ENCODE peak calls at places on chromosomes 11 and 22, in nine cellular contexts. J is fibroblast of gingiva; N is HEK293T; K is HT1080; L is activated CD4-positive, alpha-beta T cell treated with anti-CD3 and anti-CD28 coated beads for 24 hours; D is retina; V is heart right ventricle; P is GM06990; O is adrenal gland. E is an unnamed sample.

GRCh38 chr11:16322190-16322589 is 34.2 kb downstream of the SOX6 start:
- DNase-seq in J (no peak), N (no peak), K (no peak), L (no peak), D (no peak), V (no peak), P (no peak), O (no peak), E (no peak)

GRCh38 chr11:132187814-132188213 is 817.4 kb downstream of the NTM start:
- DNase-seq in J (peak), N (no peak), K (no peak), L (no peak), D (no peak), V (no peak), P (no peak), O (no peak), E (no peak)

GRCh38 chr22:16824718-16825687 is at the start of gene XKR3:
- DNase-seq in J (no peak), N (no peak), K (peak), L (no peak), D (no peak), V (no peak), P (no peak), O (no peak), E (no peak)

GRCh38 chr22:45731041-45731797 is 59.6 kb downstream of the ATXN10 start:
- DNase-seq in J (no peak), N (no peak), K (peak), L (no peak), D (no peak), V (no peak), P (no peak), O (no peak), E (no peak)

GRCh38 chr11:28228196-28228595 is 120.0 kb downstream of the METTL15 start:
- DNase-seq in J (peak), N (no peak), K (peak), L (no peak), D (no peak), V (no peak), P (no peak), O (no peak), E (no peak)

GRCh38 chr11:61480936-61481335 is 27.6 kb upstream of the LRRC10B start:
- DNase-seq in J (no peak), N (peak), K (peak), L (no peak), D (peak), V (no peak), P (no peak), O (no peak), E (no peak)

GRCh38 chr11:121611242-121611641 is 158.5 kb upstream of the SORL1-AS1 start:
- DNase-seq in J (no peak), N (no peak), K (no peak), L (no peak), D (no peak), V (no peak), P (no peak), O (no peak), E (no peak)

GRCh38 chr22:38706101-38706884 is 549 bp downstream of the GTPBP1 start:
- DNase-seq in J (peak), N (peak), K (no peak), L (no peak), D (peak), V (no peak), P (no peak), O (peak), E (peak)

GRCh38 chr11:10305262-10305963 is 540 bp downstream of the ADM start:
- DNase-seq in J (peak), N (peak), K (no peak), L (no peak), D (peak), V (peak), P (peak), O (no peak), E (no peak)

GRCh38 chr11:117039897-117040296 is 58.3 kb downstream of the SIK3 start:
- DNase-seq in J (no peak), N (no peak), K (peak), L (no peak), D (no peak), V (no peak), P (no peak), O (no peak), E (no peak)

GRCh38 chr22:44351685-44352377 is 39.1 kb upstream of the SHISAL1 start:
- DNase-seq in J (peak), N (no peak), K (peak), L (no peak), D (peak), V (no peak), P (no peak), O (no peak), E (no peak)

GRCh38 chr11:16350125-16350524 is 6.2 kb downstream of the SOX6 start:
- DNase-seq in J (no peak), N (no peak), K (no peak), L (no peak), D (no peak), V (no peak), P (no peak), O (no peak), E (no peak)

GRCh38 chr11:61814242-61814957 is 2.4 kb downstream of the FADS1 start:
- DNase-seq in J (peak), N (no peak), K (peak), L (no peak), D (no peak), V (no peak), P (no peak), O (no peak), E (no peak)

GRCh38 chr11:7994581-7995278 is 7.6 kb downstream of the EIF3F start:
- DNase-seq in J (no peak), N (no peak), K (no peak), L (no peak), D (no peak), V (no peak), P (no peak), O (no peak), E (no peak)

GRCh38 chr11:112160452-112160851 is 3.4 kb downstream of the IL18 start:
- DNase-seq in J (no peak), N (no peak), K (no peak), L (no peak), D (no peak), V (no peak), P (no peak), O (no peak), E (no peak)

GRCh38 chr11:90747057-90747456 is 524.2 kb upstream of the CHORDC1 start:
- DNase-seq in J (no peak), N (no peak), K (peak), L (no peak), D (no peak), V (no peak), P (no peak), O (no peak), E (no peak)

GRCh38 chr11:118885831-118886571 is 2.3 kb downstream of the CXCR5 start:
- DNase-seq in J (no peak), N (no peak), K (no peak), L (no peak), D (no peak), V (no peak), P (no peak), O (no peak), E (no peak)

GRCh38 chr22:35066768-35067167 is 810 bp downstream of the ISX start:
- DNase-seq in J (no peak), N (no peak), K (no peak), L (no peak), D (no peak), V (no peak), P (no peak), O (no peak), E (no peak)

GRCh38 chr11:18324381-18324780 is 2.0 kb downstream of the GTF2H1 start:
- DNase-seq in J (no peak), N (no peak), K (no peak), L (no peak), D (no peak), V (no peak), P (no peak), O (no peak), E (no peak)

GRCh38 chr11:133467686-133468085 is 64.6 kb downstream of the OPCML start:
- DNase-seq in J (no peak), N (no peak), K (no peak), L (no peak), D (no peak), V (no peak), P (no peak), O (no peak), E (no peak)

GRCh38 chr11:93719310-93719709 is 22.0 kb downstream of the TAF1D start:
- DNase-seq in J (no peak), N (no peak), K (no peak), L (no peak), D (no peak), V (no peak), P (no peak), O (no peak), E (no peak)

GRCh38 chr22:41603873-41604332 is 14.3 kb upstream of the PMM1 start:
- DNase-seq in J (no peak), N (no peak), K (no peak), L (peak), D (no peak), V (no peak), P (peak), O (no peak), E (no peak)

GRCh38 chr11:102476812-102477211 is 24.2 kb upstream of the TMEM123 start:
- DNase-seq in J (no peak), N (peak), K (peak), L (no peak), D (no peak), V (peak), P (no peak), O (no peak), E (no peak)

GRCh38 chr22:37862570-37863325 is 13.5 kb downstream of the EIF3L start:
- DNase-seq in J (no peak), N (no peak), K (no peak), L (no peak), D (no peak), V (no peak), P (no peak), O (no peak), E (no peak)

GRCh38 chr11:119318240-119319135 is 1.6 kb upstream of the MCAM start:
- DNase-seq in J (peak), N (no peak), K (peak), L (no peak), D (peak), V (no peak), P (peak), O (no peak), E (no peak)

GRCh38 chr11:925158-925495 is 543 bp upstream of the AP2A2 start:
- DNase-seq in J (no peak), N (no peak), K (no peak), L (no peak), D (no peak), V (peak), P (no peak), O (peak), E (no peak)

GRCh38 chr22:39617761-39618757 is 47.5 kb downstream of the CACNA1I start:
- DNase-seq in J (no peak), N (no peak), K (no peak), L (no peak), D (no peak), V (no peak), P (no peak), O (no peak), E (no peak)

GRCh38 chr11:113351061-113351460 is 36.5 kb upstream of the ANKK1 start:
- DNase-seq in J (no peak), N (no peak), K (no peak), L (no peak), D (no peak), V (no peak), P (no peak), O (no peak), E (no peak)

GRCh38 chr11:132405728-132406127 is 1035.3 kb downstream of the NTM start:
- DNase-seq in J (no peak), N (no peak), K (no peak), L (no peak), D (no peak), V (no peak), P (no peak), O (no peak), E (no peak)

GRCh38 chr11:70501933-70502540 is 103.7 kb downstream of the CTTN start:
- DNase-seq in J (no peak), N (no peak), K (no peak), L (no peak), D (no peak), V (no peak), P (no peak), O (no peak), E (no peak)

E was measured in gastrocnemius medialis.